ENCODE peak calls at places on chromosome 18, in five cellular contexts. One of them, this sample, is unnamed.

GRCh38 chr18:48321121-48321520 is 88.1 kb downstream of the ZBTB7C start:
- DNase-seq in iris pigment epithelial cell: no peak
- DNase-seq in activated gamma-delta T cell treated with Interleukin-2 at 50 U/mL for 16 hours: no peak
- DNase-seq in central memory CD4-positive, alpha-beta T cell: no peak
- DNase-seq in activated naive CD4-positive, alpha-beta T cell: no peak
- DNase-seq in this sample: no peak

GRCh38 chr18:46199515-46200147 is 95.4 kb downstream of the HAUS1 start:
- DNase-seq in iris pigment epithelial cell: peak
- DNase-seq in activated gamma-delta T cell treated with Interleukin-2 at 50 U/mL for 16 hours: no peak
- DNase-seq in central memory CD4-positive, alpha-beta T cell: no peak
- DNase-seq in activated naive CD4-positive, alpha-beta T cell: no peak
- DNase-seq in this sample: no peak

GRCh38 chr18:45449761-45450227 is 165.5 kb upstream of the SLC14A2 start:
- DNase-seq in iris pigment epithelial cell: peak
- DNase-seq in activated gamma-delta T cell treated with Interleukin-2 at 50 U/mL for 16 hours: no peak
- DNase-seq in central memory CD4-positive, alpha-beta T cell: no peak
- DNase-seq in activated naive CD4-positive, alpha-beta T cell: no peak
- DNase-seq in this sample: no peak

GRCh38 chr18:63887424-63887823 is at the start of gene SERPINB2:
- DNase-seq in iris pigment epithelial cell: no peak
- DNase-seq in activated gamma-delta T cell treated with Interleukin-2 at 50 U/mL for 16 hours: no peak
- DNase-seq in central memory CD4-positive, alpha-beta T cell: no peak
- DNase-seq in activated naive CD4-positive, alpha-beta T cell: no peak
- DNase-seq in this sample: no peak

GRCh38 chr18:57807336-57808117 is 4.4 kb upstream of the ATP8B1 start:
- DNase-seq in iris pigment epithelial cell: peak
- DNase-seq in activated gamma-delta T cell treated with Interleukin-2 at 50 U/mL for 16 hours: no peak
- DNase-seq in central memory CD4-positive, alpha-beta T cell: no peak
- DNase-seq in activated naive CD4-positive, alpha-beta T cell: no peak
- DNase-seq in this sample: no peak

GRCh38 chr18:63511285-63511684 is 30.9 kb upstream of the SERPINB12 start:
- DNase-seq in iris pigment epithelial cell: peak
- DNase-seq in activated gamma-delta T cell treated with Interleukin-2 at 50 U/mL for 16 hours: no peak
- DNase-seq in central memory CD4-positive, alpha-beta T cell: no peak
- DNase-seq in activated naive CD4-positive, alpha-beta T cell: no peak
- DNase-seq in this sample: peak

GRCh38 chr18:36688020-36688965 is 140.5 kb downstream of the TPGS2 start:
- DNase-seq in iris pigment epithelial cell: peak
- DNase-seq in activated gamma-delta T cell treated with Interleukin-2 at 50 U/mL for 16 hours: peak
- DNase-seq in central memory CD4-positive, alpha-beta T cell: peak
- DNase-seq in activated naive CD4-positive, alpha-beta T cell: no peak
- DNase-seq in this sample: peak

GRCh38 chr18:35861367-35862114 is 110.9 kb upstream of the RMP24 start:
- DNase-seq in iris pigment epithelial cell: peak
- DNase-seq in activated gamma-delta T cell treated with Interleukin-2 at 50 U/mL for 16 hours: no peak
- DNase-seq in central memory CD4-positive, alpha-beta T cell: no peak
- DNase-seq in activated naive CD4-positive, alpha-beta T cell: no peak
- DNase-seq in this sample: no peak

GRCh38 chr18:58223717-58224424 is 179.8 kb downstream of the NEDD4L start:
- DNase-seq in iris pigment epithelial cell: peak
- DNase-seq in activated gamma-delta T cell treated with Interleukin-2 at 50 U/mL for 16 hours: no peak
- DNase-seq in central memory CD4-positive, alpha-beta T cell: no peak
- DNase-seq in activated naive CD4-positive, alpha-beta T cell: no peak
- DNase-seq in this sample: no peak